ENCODE peak calls at places on chromosomes 6 and 20, in four cellular contexts. One of them, this sample, is unnamed. For H3K9me3, the result is how much of the 10 kb centered on the place peaks cover.

GRCh38 chr6:13762648-13763441 is 51.2 kb upstream of the RANBP9 start:
- DNase-seq in mesenchymal stem cell: peak
- DNase-seq in GM23248: peak
- DNase-seq in IMR-90: peak
- DNase-seq in this sample: peak

GRCh38 chr6:52135217-52135616 is 47.8 kb upstream of the PKHD1 start:
- DNase-seq in mesenchymal stem cell: no peak
- DNase-seq in GM23248: no peak
- DNase-seq in IMR-90: no peak
- DNase-seq in this sample: no peak

GRCh38 chr6:32151885-32152311 is at the start of gene PRRT1:
- DNase-seq in mesenchymal stem cell: peak
- DNase-seq in GM23248: peak
- DNase-seq in IMR-90: no peak
- DNase-seq in this sample: no peak

GRCh38 chr6:157758516-157759023 is 64.5 kb upstream of the SNX9 start:
- DNase-seq in mesenchymal stem cell: no peak
- DNase-seq in GM23248: no peak
- DNase-seq in IMR-90: no peak
- DNase-seq in this sample: no peak

GRCh38 chr20:51386586-51386985 is 155.9 kb downstream of the NFATC2 start:
- DNase-seq in mesenchymal stem cell: no peak
- DNase-seq in GM23248: no peak
- DNase-seq in IMR-90: no peak
- DNase-seq in this sample: no peak

GRCh38 chr6:41922154-41922553 is 855 bp downstream of the BYSL start:
- DNase-seq in mesenchymal stem cell: peak
- DNase-seq in GM23248: peak
- DNase-seq in IMR-90: no peak
- DNase-seq in this sample: no peak

GRCh38 chr6:41271901-41272395 is 14.5 kb downstream of the TREM1 start:
- DNase-seq in mesenchymal stem cell: no peak
- DNase-seq in GM23248: no peak
- DNase-seq in IMR-90: no peak
- DNase-seq in this sample: no peak

GRCh38 chr20:49882171-49882970 is 33.0 kb downstream of the SPATA2 start:
- DNase-seq in mesenchymal stem cell: no peak
- DNase-seq in GM23248: no peak
- DNase-seq in IMR-90: no peak
- DNase-seq in this sample: no peak

GRCh38 chr6:128491643-128492206 is 28.7 kb downstream of the PTPRK start:
- DNase-seq in mesenchymal stem cell: peak
- DNase-seq in GM23248: no peak
- DNase-seq in IMR-90: peak
- DNase-seq in this sample: peak

GRCh38 chr6:159170333-159170672 is 1.1 kb downstream of the FNDC1 start:
- DNase-seq in mesenchymal stem cell: no peak
- DNase-seq in GM23248: no peak
- DNase-seq in IMR-90: no peak
- DNase-seq in this sample: no peak

GRCh38 chr20:63702751-63703470 is 4.9 kb downstream of the ARFRP1 start:
- DNase-seq in mesenchymal stem cell: no peak
- DNase-seq in GM23248: no peak
- DNase-seq in IMR-90: no peak
- DNase-seq in this sample: no peak

GRCh38 chr6:100304575-100304974 is 160.1 kb downstream of the SIM1 start:
- DNase-seq in mesenchymal stem cell: no peak
- DNase-seq in GM23248: no peak
- DNase-seq in IMR-90: no peak
- DNase-seq in this sample: no peak

GRCh38 chr6:42021847-42022754 is 28.2 kb upstream of the TAF8 start:
- DNase-seq in mesenchymal stem cell: no peak
- DNase-seq in GM23248: no peak
- DNase-seq in IMR-90: no peak
- DNase-seq in this sample: peak

GRCh38 chr6:108576724-108577123 is 16.0 kb downstream of the FOXO3 start:
- DNase-seq in mesenchymal stem cell: no peak
- DNase-seq in GM23248: no peak
- DNase-seq in IMR-90: no peak
- DNase-seq in this sample: no peak

GRCh38 chr6:142381845-142382378 is 80.1 kb downstream of the ADGRG6 start:
- DNase-seq in mesenchymal stem cell: no peak
- DNase-seq in GM23248: no peak
- DNase-seq in IMR-90: peak
- DNase-seq in this sample: peak

GRCh38 chr6:163985710-163986109 is 571.2 kb downstream of the QKI start:
- DNase-seq in mesenchymal stem cell: peak
- DNase-seq in GM23248: no peak
- DNase-seq in IMR-90: peak
- DNase-seq in this sample: peak

GRCh38 chr20:13436530-13436929 is 202.2 kb downstream of the TASP1 start:
- DNase-seq in mesenchymal stem cell: no peak
- DNase-seq in GM23248: no peak
- DNase-seq in IMR-90: no peak
- DNase-seq in this sample: no peak

GRCh38 chr20:25090492-25091429 is 8.8 kb upstream of the VSX1 start:
- DNase-seq in mesenchymal stem cell: no peak
- DNase-seq in GM23248: no peak
- DNase-seq in IMR-90: no peak
- DNase-seq in this sample: no peak

GRCh38 chr20:48745330-48745729 is 82.5 kb downstream of the PREX1 start:
- DNase-seq in mesenchymal stem cell: no peak
- DNase-seq in GM23248: peak
- DNase-seq in IMR-90: no peak
- DNase-seq in this sample: peak

GRCh38 chr6:100880149-100880900 is 804 bp downstream of the ASCC3 start:
- DNase-seq in mesenchymal stem cell: peak
- DNase-seq in GM23248: peak
- DNase-seq in IMR-90: peak
- DNase-seq in this sample: peak

GRCh38 chr6:2748183-2748582 is 2.5 kb downstream of the MYLK4 start:
- DNase-seq in mesenchymal stem cell: no peak
- DNase-seq in GM23248: no peak
- DNase-seq in IMR-90: no peak
- DNase-seq in this sample: no peak

GRCh38 chr20:4813839-4814695 is 92.4 kb downstream of the PRND start:
- DNase-seq in mesenchymal stem cell: no peak
- DNase-seq in GM23248: no peak
- DNase-seq in IMR-90: no peak
- DNase-seq in this sample: no peak

GRCh38 chr6:14048870-14049269 is 68.7 kb upstream of the CD83 start:
- DNase-seq in mesenchymal stem cell: no peak
- DNase-seq in GM23248: no peak
- DNase-seq in IMR-90: no peak
- DNase-seq in this sample: no peak

GRCh38 chr6:132132420-132132819 is 181.2 kb upstream of the CCN2 start:
- DNase-seq in mesenchymal stem cell: peak
- DNase-seq in GM23248: peak
- DNase-seq in IMR-90: peak
- DNase-seq in this sample: peak

GRCh38 chr6:401239-401993 is 9.9 kb downstream of the IRF4 start:
- DNase-seq in mesenchymal stem cell: no peak
- DNase-seq in GM23248: no peak
- DNase-seq in IMR-90: no peak
- DNase-seq in this sample: no peak

GRCh38 chr6:15800821-15801617 is 138.2 kb upstream of the DTNBP1 start:
- DNase-seq in mesenchymal stem cell: no peak
- DNase-seq in GM23248: peak
- DNase-seq in IMR-90: no peak
- DNase-seq in this sample: no peak

GRCh38 chr6:170074435-170074834 is 216.4 kb downstream of the DLL1 start:
- DNase-seq in mesenchymal stem cell: no peak
- DNase-seq in GM23248: no peak
- DNase-seq in IMR-90: no peak
- DNase-seq in this sample: no peak

GRCh38 chr20:41004561-41005360 is 23.9 kb upstream of the TOP1 start:
- DNase-seq in mesenchymal stem cell: peak
- DNase-seq in GM23248: peak
- DNase-seq in IMR-90: peak
- DNase-seq in this sample: peak

GRCh38 chr6:114282268-114282667 is 60.6 kb downstream of the HS3ST5 start:
- DNase-seq in mesenchymal stem cell: no peak
- DNase-seq in GM23248: no peak
- DNase-seq in IMR-90: no peak
- DNase-seq in this sample: no peak

GRCh38 chr6:145315982-145316600 is 419.2 kb downstream of the EPM2A start:
- DNase-seq in mesenchymal stem cell: no peak
- DNase-seq in GM23248: no peak
- DNase-seq in IMR-90: peak
- DNase-seq in this sample: no peak

GRCh38 chr6:11370191-11371018 is 137.9 kb upstream of the NEDD9 start:
- DNase-seq in mesenchymal stem cell: no peak
- DNase-seq in GM23248: no peak
- DNase-seq in IMR-90: no peak
- DNase-seq in this sample: peak

GRCh38 chr20:33933469-33933909 is 60.2 kb upstream of the RALY start:
- DNase-seq in mesenchymal stem cell: peak
- DNase-seq in GM23248: peak
- DNase-seq in IMR-90: peak
- DNase-seq in this sample: no peak

GRCh38 chr6:22570185-22570551 is 802 bp downstream of the HDGFL1 start:
- DNase-seq in mesenchymal stem cell: no peak
- DNase-seq in GM23248: no peak
- DNase-seq in IMR-90: no peak
- DNase-seq in this sample: no peak

GRCh38 chr6:36559394-36559793 is 12.1 kb upstream of the STK38 start:
- DNase-seq in mesenchymal stem cell: no peak
- DNase-seq in GM23248: no peak
- DNase-seq in IMR-90: no peak
- DNase-seq in this sample: no peak
- H3K4me2 ChIP-seq in mesenchymal stem cell: no peak
- H3K4me2 ChIP-seq in GM23248: no peak
- H3K4me2 ChIP-seq in IMR-90: no peak
- H3K4me2 ChIP-seq in this sample: no peak

GRCh38 chr6:35216412-35216732 is 2.6 kb downstream of the SCUBE3 start:
- DNase-seq in mesenchymal stem cell: no peak
- DNase-seq in GM23248: no peak
- DNase-seq in IMR-90: no peak
- DNase-seq in this sample: no peak

GRCh38 chr6:35213161-35213823 is 464 bp upstream of the SCUBE3 start:
- DNase-seq in mesenchymal stem cell: no peak
- DNase-seq in GM23248: peak
- DNase-seq in IMR-90: no peak
- DNase-seq in this sample: no peak

GRCh38 chr6:35213824-35214756 is at the start of gene SCUBE3:
- DNase-seq in mesenchymal stem cell: peak
- DNase-seq in GM23248: peak
- DNase-seq in IMR-90: peak
- DNase-seq in this sample: peak

GRCh38 chr6:35215665-35216411 is 2.1 kb downstream of the SCUBE3 start:
- DNase-seq in mesenchymal stem cell: no peak
- DNase-seq in GM23248: peak
- DNase-seq in IMR-90: peak
- DNase-seq in this sample: no peak

DNA sequence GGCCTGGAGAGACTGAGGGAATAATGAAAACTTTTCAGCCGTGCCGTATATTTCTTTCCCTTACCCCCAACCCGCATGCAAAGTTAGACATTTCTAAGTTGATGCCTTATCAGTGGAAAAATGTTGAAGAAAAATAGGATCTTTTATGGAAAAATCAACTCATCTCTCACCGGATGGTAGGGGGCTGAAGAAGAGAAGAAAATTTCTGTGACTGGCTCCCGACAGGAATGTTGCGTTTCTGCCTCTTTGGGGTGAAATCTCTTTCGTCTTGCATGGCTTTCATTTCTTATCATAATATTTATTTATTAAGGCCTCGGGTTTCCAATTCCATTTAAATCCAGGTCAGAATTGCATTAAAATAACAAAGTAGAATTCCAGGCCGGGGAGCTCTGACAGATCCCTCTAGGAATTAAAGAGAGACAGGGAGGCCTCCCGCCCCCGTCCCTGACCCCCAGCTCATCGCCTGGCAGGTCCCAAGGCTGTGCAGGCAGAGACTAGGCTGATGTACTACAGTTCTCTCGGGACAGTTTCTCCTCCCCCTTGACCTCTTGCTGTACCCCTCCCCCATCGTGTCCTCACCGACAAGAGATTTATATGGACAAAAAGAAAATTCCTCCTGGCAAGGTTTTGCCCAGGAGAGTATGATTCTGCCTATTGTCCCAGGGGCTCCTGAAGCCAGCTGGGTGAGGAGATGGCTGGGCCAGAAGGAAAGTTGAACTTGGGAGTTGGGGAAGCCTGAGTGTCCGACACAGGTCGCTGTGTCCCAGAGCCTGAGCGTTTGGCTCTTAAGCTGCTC is 1.3 kb downstream of the SCUBE3 start:
- DNase-seq in mesenchymal stem cell: no peak
- DNase-seq in GM23248: peak
- DNase-seq in IMR-90: peak
- DNase-seq in this sample: no peak
- H3K9ac ChIP-seq in mesenchymal stem cell: peak
- H3K9ac ChIP-seq in GM23248: peak
- H3K9ac ChIP-seq in IMR-90: peak
- H3K9ac ChIP-seq in this sample: no peak

DNA sequence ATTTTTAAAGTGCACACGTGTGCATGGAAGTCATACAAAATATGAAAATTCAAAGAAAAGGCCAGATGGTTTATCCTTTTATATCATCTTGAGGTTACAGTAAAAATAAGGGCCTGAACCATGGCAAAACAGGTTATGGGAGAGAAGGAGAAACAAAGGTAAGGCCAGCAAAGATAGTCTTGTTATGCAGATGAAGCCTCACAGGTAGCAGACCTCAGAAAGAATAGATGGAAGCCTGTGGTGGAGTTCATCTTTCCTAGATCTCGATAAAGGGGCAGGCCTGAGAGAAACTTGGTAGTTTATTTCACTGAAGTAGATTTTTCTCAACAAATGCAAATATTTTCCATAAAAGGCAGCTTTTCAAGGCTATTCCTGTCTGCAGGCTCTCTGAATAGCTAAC is 693.8 kb downstream of the KHDRBS2 start:
- DNase-seq in mesenchymal stem cell: no peak
- DNase-seq in GM23248: no peak
- DNase-seq in IMR-90: no peak
- DNase-seq in this sample: no peak
- H3K9me3 ChIP-seq in mesenchymal stem cell: under half
- H3K9me3 ChIP-seq in GM23248: under half
- H3K9me3 ChIP-seq in IMR-90: under half
- H3K9me3 ChIP-seq in this sample: under half

DNA sequence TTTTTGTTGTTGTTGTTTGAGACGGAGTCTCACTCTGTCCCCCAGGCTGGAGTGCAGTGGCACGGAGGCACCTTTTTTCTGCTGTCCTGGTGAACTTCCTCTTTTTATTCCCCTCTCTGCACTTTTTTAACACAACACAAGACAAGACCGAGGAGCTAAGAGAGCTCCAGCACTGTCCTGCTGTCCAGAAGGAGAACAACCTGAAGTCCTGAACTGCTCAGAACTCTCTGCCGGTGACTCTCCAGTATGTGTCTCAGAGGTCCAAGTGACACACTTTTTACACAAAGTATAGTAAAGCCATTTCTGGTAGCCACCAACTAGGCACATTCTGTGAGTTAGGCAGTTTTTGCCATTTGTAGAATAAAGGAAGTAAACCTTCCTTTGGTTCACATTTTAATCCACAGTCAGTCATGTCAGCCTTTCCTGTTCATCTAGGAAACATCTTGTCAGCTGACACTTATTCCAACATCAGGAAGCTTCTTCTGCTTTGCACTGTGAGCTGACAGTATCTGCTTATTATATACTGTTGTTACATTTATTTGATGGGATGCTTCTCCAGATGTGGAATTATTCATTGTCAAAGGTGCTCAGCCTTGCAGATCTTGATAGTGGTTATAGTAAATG is 28.1 kb upstream of the TXNDC5 start:
- DNase-seq in mesenchymal stem cell: no peak
- DNase-seq in GM23248: no peak
- DNase-seq in IMR-90: no peak
- DNase-seq in this sample: no peak
- H3K4me2 ChIP-seq in mesenchymal stem cell: no peak
- H3K4me2 ChIP-seq in GM23248: no peak
- H3K4me2 ChIP-seq in IMR-90: no peak
- H3K4me2 ChIP-seq in this sample: no peak

This sample was measured in fibroblast of lung.